ENCODE peak calls at places on chromosome 21, in nine cellular contexts. One of them, this sample, is unnamed.
A peak's percentile ranks its signal among the peaks of the same experiment; 100 is the strongest.

GRCh38 chr21:25980710-25981109 is 189.9 kb downstream of the APP start:
- DNase-seq in lung: no peak
- DNase-seq in small intestine: no peak
- DNase-seq in breast epithelium: no peak
- DNase-seq in fibroblast of lung: no peak
- DNase-seq in effector memory CD4-positive, alpha-beta T cell: no peak
- DNase-seq in AG04450: no peak
- DNase-seq in thoracic aorta: no peak
- DNase-seq in spleen: no peak
- DNase-seq in this sample: no peak

GRCh38 chr21:17866590-17866989 is 47.4 kb upstream of the C21orf91 start:
- DNase-seq in fibroblast of lung: no peak
- DNase-seq in thoracic aorta: no peak
- DNase-seq in breast epithelium: no peak
- DNase-seq in effector memory CD4-positive, alpha-beta T cell: no peak
- DNase-seq in lung: no peak
- DNase-seq in small intestine: no peak
- DNase-seq in AG04450: no peak
- DNase-seq in spleen: no peak
- DNase-seq in this sample: no peak

GRCh38 chr21:43758132-43758619 is 17.9 kb downstream of the CSTB start:
- DNase-seq in AG04450: no peak
- DNase-seq in fibroblast of lung: peak; percentile 77
- DNase-seq in effector memory CD4-positive, alpha-beta T cell: no peak
- DNase-seq in thoracic aorta: no peak
- DNase-seq in breast epithelium: no peak
- DNase-seq in lung: no peak
- DNase-seq in spleen: peak; percentile 72
- DNase-seq in small intestine: peak; percentile 25
- DNase-seq in this sample: no peak

GRCh38 chr21:9839011-9839661 is 682.2 kb upstream of the TPTE start:
- DNase-seq in spleen: peak; percentile 81
- DNase-seq in lung: no peak
- DNase-seq in breast epithelium: no peak
- DNase-seq in effector memory CD4-positive, alpha-beta T cell: no peak
- DNase-seq in small intestine: no peak
- DNase-seq in thoracic aorta: no peak
- DNase-seq in AG04450: no peak
- DNase-seq in fibroblast of lung: no peak
- DNase-seq in this sample: peak; percentile 89

GRCh38 chr21:46108827-46109226 is 10.9 kb downstream of the COL6A2 start:
- DNase-seq in thoracic aorta: no peak
- DNase-seq in small intestine: no peak
- DNase-seq in lung: peak; percentile 20
- DNase-seq in spleen: no peak
- DNase-seq in AG04450: no peak
- DNase-seq in fibroblast of lung: no peak
- DNase-seq in effector memory CD4-positive, alpha-beta T cell: no peak
- DNase-seq in breast epithelium: peak; percentile 6
- DNase-seq in this sample: peak; percentile 29

GRCh38 chr21:43211085-43212071 is 42.6 kb downstream of the CRYAA start:
- DNase-seq in AG04450: no peak
- DNase-seq in effector memory CD4-positive, alpha-beta T cell: no peak
- DNase-seq in breast epithelium: peak; percentile 50
- DNase-seq in thoracic aorta: no peak
- DNase-seq in fibroblast of lung: no peak
- DNase-seq in small intestine: peak; percentile 88
- DNase-seq in spleen: peak; percentile 75
- DNase-seq in lung: peak; percentile 72
- DNase-seq in this sample: peak; percentile 92

GRCh38 chr21:46605759-46606426 is 1.0 kb upstream of the S100B start:
- DNase-seq in spleen: peak; percentile 90
- DNase-seq in AG04450: no peak
- DNase-seq in small intestine: peak; percentile 40
- DNase-seq in lung: peak; percentile 42
- DNase-seq in effector memory CD4-positive, alpha-beta T cell: no peak
- DNase-seq in fibroblast of lung: no peak
- DNase-seq in breast epithelium: no peak
- DNase-seq in thoracic aorta: no peak
- DNase-seq in this sample: peak; percentile 78

GRCh38 chr21:37338671-37339526 is 27.7 kb upstream of the DYRK1A start:
- DNase-seq in breast epithelium: no peak
- DNase-seq in thoracic aorta: peak; percentile 26
- DNase-seq in AG04450: peak; percentile 70
- DNase-seq in fibroblast of lung: peak; percentile 92
- DNase-seq in effector memory CD4-positive, alpha-beta T cell: no peak
- DNase-seq in spleen: no peak
- DNase-seq in lung: peak; percentile 51
- DNase-seq in small intestine: peak; percentile 13
- DNase-seq in this sample: peak; percentile 73

GRCh38 chr21:45539796-45540600 is 2.2 kb downstream of the SLC19A1 start:
- DNase-seq in effector memory CD4-positive, alpha-beta T cell: no peak
- DNase-seq in small intestine: no peak
- DNase-seq in breast epithelium: peak; percentile 51
- DNase-seq in thoracic aorta: no peak
- DNase-seq in fibroblast of lung: no peak
- DNase-seq in AG04450: no peak
- DNase-seq in spleen: peak; percentile 75
- DNase-seq in lung: no peak
- DNase-seq in this sample: peak; percentile 46

GRCh38 chr21:43956667-43957030 is 55.5 kb upstream of the TRAPPC10 start:
- DNase-seq in AG04450: no peak
- DNase-seq in small intestine: no peak
- DNase-seq in lung: no peak
- DNase-seq in spleen: no peak
- DNase-seq in thoracic aorta: no peak
- DNase-seq in breast epithelium: no peak
- DNase-seq in effector memory CD4-positive, alpha-beta T cell: no peak
- DNase-seq in fibroblast of lung: peak; percentile 14
- DNase-seq in this sample: no peak

GRCh38 chr21:38244885-38245869 is 11.6 kb upstream of the KCNJ15 start:
- DNase-seq in fibroblast of lung: peak; percentile 82
- DNase-seq in breast epithelium: no peak
- DNase-seq in thoracic aorta: no peak
- DNase-seq in effector memory CD4-positive, alpha-beta T cell: peak; percentile 26
- DNase-seq in spleen: no peak
- DNase-seq in lung: no peak
- DNase-seq in small intestine: peak; percentile 52
- DNase-seq in AG04450: peak; percentile 74
- DNase-seq in this sample: no peak

GRCh38 chr21:24428539-24429186 is 1178.6 kb downstream of the MRPL39 start:
- DNase-seq in fibroblast of lung: peak; percentile 7
- DNase-seq in small intestine: no peak
- DNase-seq in effector memory CD4-positive, alpha-beta T cell: no peak
- DNase-seq in AG04450: no peak
- DNase-seq in lung: no peak
- DNase-seq in breast epithelium: no peak
- DNase-seq in spleen: no peak
- DNase-seq in thoracic aorta: no peak
- DNase-seq in this sample: no peak

GRCh38 chr21:21101911-21102310 is 103.7 kb downstream of the NCAM2 start:
- DNase-seq in spleen: no peak
- DNase-seq in fibroblast of lung: peak; percentile 54
- DNase-seq in AG04450: peak; percentile 43
- DNase-seq in effector memory CD4-positive, alpha-beta T cell: no peak
- DNase-seq in small intestine: no peak
- DNase-seq in lung: no peak
- DNase-seq in breast epithelium: no peak
- DNase-seq in thoracic aorta: no peak
- DNase-seq in this sample: no peak

DNA sequence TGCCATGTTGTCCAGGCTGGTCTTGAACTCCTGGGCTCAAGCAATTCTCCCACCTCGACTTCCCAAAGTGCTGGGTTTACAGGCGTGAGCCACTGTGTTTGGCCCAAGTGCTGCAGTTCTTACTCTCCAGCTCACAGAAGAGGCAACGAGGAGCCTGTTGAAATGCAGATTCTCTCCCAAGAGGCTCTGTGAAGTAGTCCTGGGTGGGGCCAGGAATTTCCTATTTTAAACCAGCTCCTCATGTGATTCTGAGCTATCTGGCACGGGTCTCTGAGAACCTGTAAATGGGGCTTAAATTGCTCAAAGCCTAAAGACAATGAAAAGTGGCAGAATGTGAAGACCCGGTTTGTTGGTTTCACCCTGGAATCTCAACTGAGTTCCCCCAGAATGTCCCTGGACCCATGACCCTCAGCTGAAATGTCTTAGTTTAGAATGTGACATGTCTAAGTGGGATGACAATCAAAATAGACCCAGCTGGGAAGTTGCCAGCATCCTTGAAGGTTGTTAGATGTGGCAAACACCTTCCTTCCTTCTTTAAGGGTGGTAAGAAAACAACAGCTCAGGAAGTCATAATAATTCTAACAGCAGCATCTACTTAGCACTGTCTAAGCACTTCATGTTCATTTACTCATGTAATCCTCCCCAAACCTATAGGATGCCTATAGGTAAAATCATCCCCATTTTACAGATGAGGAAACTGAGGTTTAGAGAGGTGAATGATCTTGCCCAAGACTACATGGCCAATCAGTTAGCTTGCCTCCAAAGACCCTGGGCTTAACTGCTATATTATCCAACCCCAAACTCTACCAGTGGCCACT is 20.8 kb upstream of the ATP5PO start:
- DNase-seq in effector memory CD4-positive, alpha-beta T cell: peak; percentile 58
- DNase-seq in spleen: no peak
- DNase-seq in small intestine: no peak
- DNase-seq in thoracic aorta: no peak
- DNase-seq in lung: peak; percentile 64
- DNase-seq in AG04450: no peak
- DNase-seq in breast epithelium: no peak
- DNase-seq in fibroblast of lung: no peak
- DNase-seq in this sample: no peak
- H3K27ac ChIP-seq in effector memory CD4-positive, alpha-beta T cell: peak overlapping the region; percentile 95
- H3K27ac ChIP-seq in spleen: no peak overlapping the region
- H3K27ac ChIP-seq in small intestine: no peak overlapping the region
- H3K27ac ChIP-seq in thoracic aorta: no peak overlapping the region
- H3K27ac ChIP-seq in lung: no peak overlapping the region
- H3K27ac ChIP-seq in AG04450: no peak overlapping the region
- H3K27ac ChIP-seq in breast epithelium: peak overlapping the region; percentile 48
- H3K27ac ChIP-seq in fibroblast of lung: no peak overlapping the region
- H3K27ac ChIP-seq in this sample: peak overlapping the region; percentile 37

DNA sequence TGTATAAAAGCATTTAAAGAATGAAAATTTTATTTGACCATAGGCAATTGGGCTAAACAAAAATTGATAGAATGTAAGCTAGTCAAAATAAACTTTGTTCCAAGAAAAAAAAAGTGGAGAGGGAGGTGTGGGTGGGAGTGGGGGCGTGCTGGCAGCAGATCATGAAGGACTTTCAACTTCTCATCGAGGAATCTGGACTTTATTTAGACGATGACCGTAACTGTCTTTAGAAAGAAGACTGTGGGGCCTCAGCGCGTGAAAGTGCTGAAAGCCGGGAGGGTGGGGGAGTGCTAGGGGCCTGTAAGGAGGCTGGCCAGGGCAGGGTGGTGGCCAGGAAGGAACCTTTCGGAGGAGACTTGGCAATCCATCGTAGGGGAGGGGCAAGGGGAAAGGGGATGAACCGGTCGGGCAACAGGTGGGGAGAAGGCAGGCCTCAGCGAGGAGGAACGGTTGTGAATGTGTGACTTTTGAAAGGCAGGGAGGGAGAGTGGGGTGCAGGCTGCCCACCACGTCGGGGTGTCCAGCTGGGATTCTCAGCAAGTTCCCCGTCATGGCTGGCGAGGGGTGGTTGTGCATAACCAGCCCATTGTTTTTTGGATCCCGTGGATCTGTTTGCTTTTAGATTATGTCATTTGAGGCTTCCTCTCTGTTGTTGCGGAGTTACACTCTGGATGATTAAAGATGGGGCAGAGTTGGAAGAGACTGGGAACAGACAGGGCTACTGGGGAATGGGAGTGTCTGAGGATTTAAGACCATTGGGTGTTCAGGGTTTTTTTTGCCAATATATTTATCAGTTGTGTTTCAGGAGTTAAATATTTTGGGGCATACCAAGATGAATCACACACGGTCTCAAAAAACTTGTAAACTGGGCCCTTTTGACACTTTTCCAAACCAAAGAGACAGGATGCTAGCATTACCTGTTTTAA is 35.5 kb downstream of the HUNK start:
- DNase-seq in thoracic aorta: no peak
- DNase-seq in lung: peak; percentile 41
- DNase-seq in fibroblast of lung: no peak
- DNase-seq in spleen: no peak
- DNase-seq in AG04450: no peak
- DNase-seq in effector memory CD4-positive, alpha-beta T cell: no peak
- DNase-seq in small intestine: peak; percentile 16
- DNase-seq in breast epithelium: peak; percentile 70
- DNase-seq in this sample: peak; percentile 83
- H3K27ac ChIP-seq in thoracic aorta: no peak overlapping the region
- H3K27ac ChIP-seq in lung: no peak overlapping the region
- H3K27ac ChIP-seq in fibroblast of lung: no peak overlapping the region
- H3K27ac ChIP-seq in spleen: no peak overlapping the region
- H3K27ac ChIP-seq in AG04450: no peak overlapping the region
- H3K27ac ChIP-seq in effector memory CD4-positive, alpha-beta T cell: no peak overlapping the region
- H3K27ac ChIP-seq in small intestine: no peak overlapping the region
- H3K27ac ChIP-seq in breast epithelium: peak overlapping the region; percentile 84
- H3K27ac ChIP-seq in this sample: peak overlapping the region; percentile 65

DNA sequence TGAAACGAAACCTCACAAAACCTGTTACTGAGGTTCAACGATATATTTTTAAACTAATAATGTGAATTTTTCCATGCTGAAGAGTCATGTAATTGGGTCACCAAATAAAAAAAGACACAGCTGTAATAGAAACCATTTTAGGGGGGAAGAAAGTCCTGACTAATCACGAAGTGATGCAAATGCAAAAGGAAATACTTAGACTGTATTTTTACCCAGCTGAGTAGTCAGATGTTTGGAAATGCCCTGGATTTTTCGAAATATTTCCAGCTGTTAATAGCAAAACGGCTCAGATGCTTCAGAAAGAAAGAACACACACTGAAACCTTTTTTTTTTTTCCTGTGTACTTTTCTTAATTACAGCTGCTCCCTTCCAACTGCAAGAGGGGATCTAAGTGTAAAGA is 210.3 kb downstream of the SETD4 start:
- DNase-seq in lung: no peak
- DNase-seq in fibroblast of lung: peak; percentile 81
- DNase-seq in breast epithelium: no peak
- DNase-seq in AG04450: peak; percentile 27
- DNase-seq in effector memory CD4-positive, alpha-beta T cell: no peak
- DNase-seq in spleen: no peak
- DNase-seq in thoracic aorta: no peak
- DNase-seq in small intestine: no peak
- DNase-seq in this sample: no peak
- H3K27ac ChIP-seq in lung: peak overlapping the region; percentile 49
- H3K27ac ChIP-seq in fibroblast of lung: peak overlapping the region; percentile 49
- H3K27ac ChIP-seq in breast epithelium: peak overlapping the region; percentile 48
- H3K27ac ChIP-seq in AG04450: peak overlapping the region; percentile 3
- H3K27ac ChIP-seq in effector memory CD4-positive, alpha-beta T cell: no peak overlapping the region
- H3K27ac ChIP-seq in spleen: no peak overlapping the region
- H3K27ac ChIP-seq in thoracic aorta: peak overlapping the region; percentile 71
- H3K27ac ChIP-seq in small intestine: no peak overlapping the region
- H3K27ac ChIP-seq in this sample: no peak overlapping the region

DNA sequence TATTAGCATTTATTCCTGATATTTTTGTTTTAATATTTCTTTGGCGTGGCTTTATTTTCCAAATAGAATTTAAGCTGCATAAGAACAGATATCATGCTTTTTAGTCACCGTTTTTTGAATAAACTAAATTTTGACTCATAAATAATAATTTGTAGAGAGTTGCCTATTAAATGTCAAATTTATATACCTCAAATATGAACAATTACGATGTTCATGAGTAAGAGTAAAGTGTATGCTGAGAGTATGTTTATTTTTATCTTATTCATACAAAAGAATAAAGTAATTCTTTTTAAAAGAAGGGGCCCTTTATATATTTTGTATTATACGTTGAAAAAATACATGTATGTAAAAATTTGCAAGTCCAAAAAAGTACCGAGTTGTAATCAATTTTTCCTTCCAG is 126.5 kb upstream of the NRIP1 start:
- DNase-seq in AG04450: no peak
- DNase-seq in breast epithelium: no peak
- DNase-seq in thoracic aorta: no peak
- DNase-seq in effector memory CD4-positive, alpha-beta T cell: no peak
- DNase-seq in fibroblast of lung: no peak
- DNase-seq in spleen: no peak
- DNase-seq in small intestine: no peak
- DNase-seq in lung: no peak
- DNase-seq in this sample: no peak
- H3K27ac ChIP-seq in AG04450: no peak overlapping the region
- H3K27ac ChIP-seq in breast epithelium: no peak overlapping the region
- H3K27ac ChIP-seq in thoracic aorta: no peak overlapping the region
- H3K27ac ChIP-seq in effector memory CD4-positive, alpha-beta T cell: no peak overlapping the region
- H3K27ac ChIP-seq in fibroblast of lung: no peak overlapping the region
- H3K27ac ChIP-seq in spleen: no peak overlapping the region
- H3K27ac ChIP-seq in small intestine: no peak overlapping the region
- H3K27ac ChIP-seq in lung: no peak overlapping the region
- H3K27ac ChIP-seq in this sample: no peak overlapping the region

This sample was measured in kidney.